ENCODE peak calls at places on chromosomes 5 and 9, in four cellular contexts. H, X, B and L are unnamed samples.

GRCh38 chr5:89308606-89309040 is 425.6 kb upstream of the MEF2C start:
- DNase-seq in B (no peak), X (no peak), H (no peak), L (no peak)

GRCh38 chr5:105581988-105582690 is 2019.5 kb upstream of the NUDT12 start:
- DNase-seq in H (no peak), B (no peak), X (no peak), L (no peak)

GRCh38 chr9:125782718-125783117 is 35.5 kb downstream of the PBX3 start:
- DNase-seq in X (no peak), H (no peak), B (no peak), L (no peak)

GRCh38 chr5:102802704-102803458 is 47.8 kb downstream of the PAM start:
- DNase-seq in B (no peak), X (no peak), H (peak; percentile 65), L (no peak)

GRCh38 chr5:176738851-176739250 is 71.5 kb upstream of the UNC5A start:
- DNase-seq in B (no peak), H (no peak), X (no peak), L (no peak)

GRCh38 chr5:66807743-66808142 is 211.6 kb downstream of the MAST4 start:
- DNase-seq in H (peak; percentile 51), X (peak; percentile 28), B (peak; percentile 75), L (peak; percentile 49)

GRCh38 chr5:176662371-176663333 is 15.4 kb downstream of the TSPAN17 start:
- DNase-seq in B (no peak), H (no peak), X (no peak), L (no peak)

GRCh38 chr5:10684303-10685086 is 76.5 kb downstream of the DAP start:
- DNase-seq in B (no peak), H (no peak), X (no peak), L (no peak)

GRCh38 chr5:179265529-179266290 is 79.6 kb downstream of the ADAMTS2 start:
- DNase-seq in B (no peak), H (peak; percentile 74), X (peak; percentile 52), L (peak; percentile 90)

GRCh38 chr5:170540276-170540675 is 36.5 kb downstream of the KCNIP1 start:
- DNase-seq in B (no peak), X (no peak), H (no peak), L (no peak)

GRCh38 chr9:5947912-5948311 is 57.2 kb downstream of the MLANA start:
- DNase-seq in B (no peak), X (peak; percentile 50), H (no peak), L (no peak)

GRCh38 chr9:38685535-38685934 is 34.4 kb downstream of the FAM240B start:
- DNase-seq in X (peak; percentile 58), B (no peak), H (no peak), L (no peak)

GRCh38 chr9:99076483-99077171 is 28.3 kb upstream of the TGFBR1 start:
- DNase-seq in H (no peak), B (no peak), X (no peak), L (no peak)

GRCh38 chr5:179243333-179243732 is 101.9 kb downstream of the ADAMTS2 start:
- DNase-seq in B (no peak), X (no peak), H (no peak), L (peak; percentile 46)

GRCh38 chr9:69573666-69574456 is 98.3 kb downstream of the APBA1 start:
- DNase-seq in B (peak; percentile 85), H (peak; percentile 71), X (no peak), L (no peak)

GRCh38 chr5:179558912-179559279 is 8.5 kb downstream of the RUFY1 start:
- DNase-seq in H (peak; percentile 52), X (peak; percentile 93), B (peak; percentile 61), L (peak; percentile 65)

GRCh38 chr5:15383021-15383420 is 117.0 kb upstream of the FBXL7 start:
- DNase-seq in H (no peak), X (no peak), B (no peak), L (no peak)

GRCh38 chr5:31396611-31397295 is 135.1 kb downstream of the DROSHA start:
- DNase-seq in B (no peak), X (no peak), H (no peak), L (no peak)

GRCh38 chr9:14962193-14962899 is 52.1 kb upstream of the FREM1 start:
- DNase-seq in H (peak; percentile 71), X (no peak), B (no peak), L (no peak)

GRCh38 chr9:80720579-80720978 is 968.8 kb downstream of the TLE1 start:
- DNase-seq in H (no peak), X (no peak), B (no peak), L (no peak)

GRCh38 chr9:92360083-92360482 is 34.3 kb downstream of the CENPP start:
- DNase-seq in H (no peak), X (no peak), B (no peak), L (no peak)

GRCh38 chr5:178285399-178286225 is 53.0 kb upstream of the PHYKPL start:
- DNase-seq in B (no peak), H (no peak), X (no peak), L (no peak)

GRCh38 chr9:109253241-109253636 is 67.6 kb downstream of the EPB41L4B start:
- DNase-seq in B (no peak), X (no peak), H (no peak), L (no peak)

GRCh38 chr9:1050125-1050895 is at the start of gene DMRT2:
- DNase-seq in X (peak; percentile 98), B (peak; percentile 39), H (peak; percentile 63), L (no peak)
- TF ChIP-seq EZH2 in X (peak; percentile 97), B (peak; percentile 89), H (peak; percentile 80), L (no peak)

GRCh38 chr9:130432796-130433167 is 12.0 kb upstream of the ASS1 start:
- DNase-seq in H (no peak), X (peak; percentile 54), B (no peak), L (no peak)
- H3K4me3 ChIP-seq in H (peak overlapping the region; percentile 34), X (peak overlapping the region; percentile 64), B (no peak overlapping the region), L (no peak overlapping the region)

DNA sequence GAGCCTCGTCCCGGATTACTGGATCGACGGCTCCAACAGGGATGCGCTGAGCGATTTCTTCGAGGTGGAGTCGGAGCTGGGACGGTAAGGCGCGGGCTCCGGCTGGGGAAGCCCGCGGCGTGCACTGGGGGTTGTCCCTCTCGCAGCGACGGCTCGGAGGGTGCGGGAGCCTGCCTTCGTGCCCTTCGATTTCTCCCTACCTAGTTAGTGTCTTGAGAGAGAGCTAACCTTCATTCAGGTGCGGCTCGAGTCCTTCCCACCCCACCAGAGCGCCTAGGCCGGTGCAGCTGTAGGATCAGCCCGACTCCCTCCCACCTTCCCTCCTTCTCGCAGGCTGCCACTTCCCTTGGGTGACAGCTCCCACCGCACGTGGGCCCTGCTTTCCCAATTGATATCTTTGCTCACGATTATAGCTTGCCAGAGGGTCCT is 391 bp downstream of the CAMK4 start:
- DNase-seq in B (peak; percentile 7), H (no peak), X (no peak), L (no peak)
- TF ChIP-seq EZH2 in B (no peak), H (no peak), X (no peak), L (no peak)

GRCh38 chr5:159105318-159106053 is 5.8 kb upstream of the EBF1 start:
- DNase-seq in H (no peak), X (peak; percentile 68), B (no peak), L (no peak)
- H3K4me3 ChIP-seq in H (no peak overlapping the region), X (peak overlapping the region; percentile 56), B (no peak overlapping the region), L (no peak overlapping the region)

DNA sequence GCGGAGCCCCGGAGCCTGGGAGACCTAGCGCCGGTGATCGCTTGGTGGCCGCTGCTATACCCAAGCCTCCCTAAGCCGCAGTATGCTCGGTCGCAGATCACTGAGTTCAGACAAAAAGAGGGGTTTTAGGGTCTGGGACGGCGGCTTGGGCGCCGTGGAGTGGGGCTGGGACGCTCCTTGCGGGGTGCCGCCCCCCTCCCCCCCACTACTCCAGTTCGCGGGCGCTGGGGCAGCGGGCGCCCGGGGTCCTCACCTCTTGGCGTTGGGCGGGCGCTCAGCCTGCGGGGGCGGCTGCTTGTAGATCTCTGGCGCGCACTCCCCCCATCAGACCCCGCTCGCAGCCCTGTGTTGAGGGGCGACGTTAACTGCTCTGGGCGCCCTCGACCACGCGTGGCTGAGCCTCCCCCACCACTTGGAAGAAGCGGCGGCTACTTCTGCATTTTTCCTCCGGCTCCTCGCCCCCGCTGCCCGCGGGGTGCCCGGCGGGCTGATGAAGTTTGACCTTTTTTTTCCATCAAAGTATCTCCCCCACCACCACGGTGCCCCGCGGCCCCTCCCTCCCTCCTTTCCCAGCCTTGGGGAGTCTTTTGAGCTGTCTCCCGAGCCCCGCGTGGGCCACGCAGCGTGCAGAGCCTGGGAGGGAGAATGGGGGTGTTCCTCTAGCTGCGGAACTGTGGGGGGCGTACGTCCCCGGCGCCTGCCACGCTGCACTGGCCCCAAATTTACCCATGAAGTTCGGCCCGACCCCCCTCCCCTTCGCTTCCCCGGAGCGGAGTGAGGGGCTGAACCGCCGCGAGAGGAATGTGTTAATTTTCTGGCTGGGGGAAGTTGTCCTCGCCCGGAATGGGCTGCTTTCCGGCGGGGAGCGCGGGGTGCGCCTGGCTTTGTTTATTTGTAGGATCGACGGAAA is 1.2 kb downstream of the CXXC5 start:
- DNase-seq in B (no peak), H (peak; percentile 66), X (peak; percentile 95), L (peak; percentile 63)
- TF ChIP-seq EZH2 in B (peak; percentile 95), H (no peak), X (no peak), L (no peak)

GRCh38 chr9:37451628-37452027 is 13.6 kb downstream of the ZBTB5 start:
- DNase-seq in B (no peak), X (no peak), H (no peak), L (no peak)

GRCh38 chr9:37453827-37454226 is 11.4 kb downstream of the ZBTB5 start:
- DNase-seq in X (no peak), B (no peak), H (no peak), L (no peak)

GRCh38 chr9:37452611-37453010 is 12.6 kb downstream of the ZBTB5 start:
- DNase-seq in X (no peak), B (no peak), H (no peak), L (no peak)

GRCh38 chr9:37446401-37446800 is 18.8 kb downstream of the ZBTB5 start:
- DNase-seq in H (no peak), X (no peak), B (no peak), L (no peak)

GRCh38 chr9:37449877-37450632 is 15.2 kb downstream of the ZBTB5 start:
- DNase-seq in H (peak; percentile 97), B (no peak), X (no peak), L (no peak)
- H3K4me3 ChIP-seq in H (peak overlapping the region; percentile 22), B (no peak overlapping the region), X (no peak overlapping the region), L (no peak overlapping the region)

GRCh38 chr5:150671509-150672236 is 10.6 kb downstream of the MYOZ3 start:
- DNase-seq in H (no peak), B (no peak), X (peak; percentile 85), L (peak; percentile 29)
- TF ChIP-seq EZH2 in H (no peak), B (no peak), X (no peak), L (peak; percentile 49)

GRCh38 chr9:35727676-35728040 is 4.3 kb downstream of the TLN1 start:
- DNase-seq in H (no peak), B (no peak), X (no peak), L (no peak)
- H3K4me3 ChIP-seq in H (no peak overlapping the region), B (peak overlapping the region; percentile 79), X (peak overlapping the region; percentile 26), L (no peak overlapping the region)